ENCODE peak calls at places on chromosomes 1 and 21, in six cellular contexts. H, N, G, P, A and M are unnamed samples.

GRCh38 chr1:225762444-225762843 is 15.2 kb upstream of the SRP9 start:
- DNase-seq in H (no peak), N (peak; percentile 77), G (no peak), P (no peak), A (no peak), M (peak; percentile 75)

GRCh38 chr1:59520759-59521442 is 224.0 kb downstream of the FGGY start:
- DNase-seq in H (no peak), N (no peak), G (no peak), P (no peak), A (no peak), M (peak; percentile 86)

GRCh38 chr1:223074901-223075300 is 68.1 kb downstream of the TLR5 start:
- DNase-seq in H (no peak), N (no peak), G (no peak), P (no peak), A (no peak), M (no peak)

GRCh38 chr1:50103615-50104081 is 5.1 kb upstream of the ELAVL4 start:
- DNase-seq in H (no peak), N (no peak), G (no peak), P (no peak), A (no peak), M (no peak)

GRCh38 chr21:42063206-42063577 is 7.9 kb upstream of the UMODL1 start:
- DNase-seq in H (no peak), N (no peak), G (no peak), P (peak; percentile 70), A (peak; percentile 21), M (no peak)

GRCh38 chr1:82059931-82060330 is 259.2 kb downstream of the ADGRL2 start:
- DNase-seq in H (no peak), N (peak; percentile 39), G (no peak), P (no peak), A (no peak), M (peak; percentile 5)

GRCh38 chr21:28216976-28217523 is 775.6 kb downstream of the LTN1 start:
- DNase-seq in H (no peak), N (no peak), G (no peak), P (no peak), A (no peak), M (no peak)

GRCh38 chr1:38113080-38113743 is 66.6 kb upstream of the POU3F1 start:
- DNase-seq in H (no peak), N (no peak), G (no peak), P (no peak), A (no peak), M (no peak)

GRCh38 chr1:40391688-40392145 is 18.2 kb downstream of the SMAP2 start:
- DNase-seq in H (no peak), N (no peak), G (no peak), P (no peak), A (no peak), M (no peak)

GRCh38 chr1:10557714-10558113 is 83.0 kb downstream of the PEX14 start:
- DNase-seq in H (no peak), N (no peak), G (no peak), P (no peak), A (no peak), M (no peak)

GRCh38 chr1:15617874-15618684 is 821 bp downstream of the DDI2 start:
- DNase-seq in H (peak; percentile 12), N (peak; percentile 24), G (no peak), P (peak; percentile 62), A (no peak), M (peak; percentile 16)